ENCODE peak calls at places on chromosomes 11 and 22, in eight cellular contexts. One of them, this sample, is unnamed.

GRCh38 chr11:61114913-61115312 is 12.6 kb downstream of the CD5 start:
- DNase-seq in stomach: no peak
- DNase-seq in SK-N-SH: no peak
- DNase-seq in epithelial cell of esophagus: no peak
- DNase-seq in choroid plexus epithelial cell: no peak
- DNase-seq in heart left ventricle: no peak
- DNase-seq in upper lobe of right lung: no peak
- DNase-seq in fibroblast of pulmonary artery: no peak
- DNase-seq in this sample: no peak

GRCh38 chr11:65429724-65430405 is 7.3 kb downstream of the NEAT1 start:
- DNase-seq in stomach: peak
- DNase-seq in SK-N-SH: no peak
- DNase-seq in epithelial cell of esophagus: peak
- DNase-seq in choroid plexus epithelial cell: peak
- DNase-seq in heart left ventricle: peak
- DNase-seq in upper lobe of right lung: peak
- DNase-seq in fibroblast of pulmonary artery: peak
- DNase-seq in this sample: peak

GRCh38 chr11:31355131-31355530 is 14.4 kb downstream of the DCDC1 start:
- DNase-seq in stomach: no peak
- DNase-seq in SK-N-SH: no peak
- DNase-seq in epithelial cell of esophagus: peak
- DNase-seq in choroid plexus epithelial cell: peak
- DNase-seq in heart left ventricle: no peak
- DNase-seq in upper lobe of right lung: no peak
- DNase-seq in fibroblast of pulmonary artery: peak
- DNase-seq in this sample: peak

GRCh38 chr22:45528046-45528445 is 25.4 kb downstream of the FBLN1 start:
- DNase-seq in stomach: no peak
- DNase-seq in SK-N-SH: no peak
- DNase-seq in epithelial cell of esophagus: no peak
- DNase-seq in choroid plexus epithelial cell: no peak
- DNase-seq in heart left ventricle: no peak
- DNase-seq in upper lobe of right lung: no peak
- DNase-seq in fibroblast of pulmonary artery: no peak
- DNase-seq in this sample: no peak

GRCh38 chr11:68954970-68955958 is 25.5 kb downstream of the MRGPRD start:
- DNase-seq in stomach: peak
- DNase-seq in SK-N-SH: no peak
- DNase-seq in epithelial cell of esophagus: peak
- DNase-seq in choroid plexus epithelial cell: peak
- DNase-seq in heart left ventricle: peak
- DNase-seq in upper lobe of right lung: no peak
- DNase-seq in fibroblast of pulmonary artery: peak
- DNase-seq in this sample: peak

GRCh38 chr11:106668147-106668546 is 350.1 kb downstream of the GUCY1A2 start:
- DNase-seq in stomach: no peak
- DNase-seq in SK-N-SH: no peak
- DNase-seq in epithelial cell of esophagus: peak
- DNase-seq in choroid plexus epithelial cell: peak
- DNase-seq in heart left ventricle: no peak
- DNase-seq in upper lobe of right lung: no peak
- DNase-seq in fibroblast of pulmonary artery: peak
- DNase-seq in this sample: peak

GRCh38 chr22:31274017-31274416 is 18.3 kb downstream of the PIK3IP1 start:
- DNase-seq in stomach: peak
- DNase-seq in SK-N-SH: no peak
- DNase-seq in epithelial cell of esophagus: no peak
- DNase-seq in choroid plexus epithelial cell: no peak
- DNase-seq in heart left ventricle: no peak
- DNase-seq in upper lobe of right lung: no peak
- DNase-seq in fibroblast of pulmonary artery: no peak
- DNase-seq in this sample: no peak

GRCh38 chr11:91248199-91248807 is 976.3 kb upstream of the FAT3 start:
- DNase-seq in stomach: peak
- DNase-seq in SK-N-SH: no peak
- DNase-seq in epithelial cell of esophagus: peak
- DNase-seq in choroid plexus epithelial cell: peak
- DNase-seq in heart left ventricle: no peak
- DNase-seq in upper lobe of right lung: no peak
- DNase-seq in fibroblast of pulmonary artery: peak
- DNase-seq in this sample: peak

GRCh38 chr11:85551881-85552280 is 75.3 kb downstream of the DLG2 start:
- DNase-seq in stomach: no peak
- DNase-seq in SK-N-SH: no peak
- DNase-seq in epithelial cell of esophagus: no peak
- DNase-seq in choroid plexus epithelial cell: no peak
- DNase-seq in heart left ventricle: no peak
- DNase-seq in upper lobe of right lung: no peak
- DNase-seq in fibroblast of pulmonary artery: no peak
- DNase-seq in this sample: no peak

GRCh38 chr11:19953342-19953741 is 206.9 kb downstream of the DBX1 start:
- DNase-seq in stomach: no peak
- DNase-seq in SK-N-SH: no peak
- DNase-seq in epithelial cell of esophagus: peak
- DNase-seq in choroid plexus epithelial cell: peak
- DNase-seq in heart left ventricle: no peak
- DNase-seq in upper lobe of right lung: no peak
- DNase-seq in fibroblast of pulmonary artery: peak
- DNase-seq in this sample: peak

GRCh38 chr11:19311306-19312030 is 70.7 kb upstream of the E2F8 start:
- DNase-seq in stomach: peak
- DNase-seq in SK-N-SH: peak
- DNase-seq in epithelial cell of esophagus: peak
- DNase-seq in choroid plexus epithelial cell: peak
- DNase-seq in heart left ventricle: peak
- DNase-seq in upper lobe of right lung: no peak
- DNase-seq in fibroblast of pulmonary artery: peak
- DNase-seq in this sample: peak

GRCh38 chr22:19852177-19852781 is 2.4 kb downstream of the GNB1L start:
- DNase-seq in stomach: no peak
- DNase-seq in SK-N-SH: no peak
- DNase-seq in epithelial cell of esophagus: peak
- DNase-seq in choroid plexus epithelial cell: no peak
- DNase-seq in heart left ventricle: no peak
- DNase-seq in upper lobe of right lung: no peak
- DNase-seq in fibroblast of pulmonary artery: no peak
- DNase-seq in this sample: no peak
- H3K4me3 ChIP-seq in stomach: no peak
- H3K4me3 ChIP-seq in SK-N-SH: peak
- H3K4me3 ChIP-seq in epithelial cell of esophagus: peak
- H3K4me3 ChIP-seq in choroid plexus epithelial cell: no peak
- H3K4me3 ChIP-seq in heart left ventricle: no peak
- H3K4me3 ChIP-seq in upper lobe of right lung: no peak
- H3K4me3 ChIP-seq in fibroblast of pulmonary artery: no peak
- H3K4me3 ChIP-seq in this sample: no peak

DNA sequence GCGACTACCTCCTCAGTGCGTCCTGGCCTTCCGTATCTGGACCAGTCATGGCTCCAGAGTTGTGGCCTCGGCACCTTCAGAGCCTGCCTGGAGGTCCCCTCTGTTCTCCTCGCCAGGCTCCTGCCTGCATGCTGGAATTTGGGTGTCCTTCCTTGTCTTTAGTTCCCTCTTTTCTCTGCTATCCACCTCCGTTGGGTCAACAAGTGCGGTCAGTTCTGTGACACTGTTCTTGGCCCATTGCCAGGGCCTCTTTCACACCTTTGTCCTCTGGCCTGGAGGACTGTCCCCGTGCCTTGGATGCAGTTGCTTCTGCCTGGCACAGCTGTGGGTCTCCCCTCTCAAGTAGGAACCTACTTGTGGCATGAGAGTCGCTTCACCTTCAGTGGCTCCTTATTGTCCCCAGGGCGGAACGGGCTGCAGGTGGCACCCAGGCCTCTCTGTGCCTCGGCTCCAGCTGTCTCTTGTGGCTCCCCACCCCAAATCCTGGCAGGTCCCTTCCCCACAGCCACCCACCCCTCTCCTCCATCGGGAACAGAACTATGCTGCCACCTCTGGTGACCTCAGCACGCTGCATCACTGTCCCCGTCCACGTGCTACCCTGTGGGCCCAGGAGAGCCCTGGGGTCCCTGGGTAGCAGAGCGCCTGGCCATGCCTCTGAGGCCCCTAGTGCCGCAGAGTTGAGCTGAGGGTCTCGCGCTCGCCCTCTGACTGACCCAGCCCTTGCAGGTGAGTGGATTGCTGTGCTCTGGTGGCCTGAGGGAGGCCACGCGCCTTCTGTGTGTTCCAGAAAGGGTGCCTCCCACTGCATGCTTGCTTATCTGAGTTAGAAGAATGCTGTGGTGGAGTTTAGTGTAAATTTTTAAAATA is 4.7 kb downstream of the DGCR8 start:
- DNase-seq in stomach: peak
- DNase-seq in SK-N-SH: peak
- DNase-seq in epithelial cell of esophagus: no peak
- DNase-seq in choroid plexus epithelial cell: peak
- DNase-seq in heart left ventricle: no peak
- DNase-seq in upper lobe of right lung: no peak
- DNase-seq in fibroblast of pulmonary artery: peak
- DNase-seq in this sample: peak
- TF ChIP-seq CTCF in stomach: no peak
- TF ChIP-seq CTCF in SK-N-SH: peak
- TF ChIP-seq CTCF in epithelial cell of esophagus: peak
- TF ChIP-seq CTCF in choroid plexus epithelial cell: peak
- TF ChIP-seq CTCF in heart left ventricle: no peak
- TF ChIP-seq CTCF in upper lobe of right lung: no peak
- TF ChIP-seq CTCF in fibroblast of pulmonary artery: peak
- TF ChIP-seq CTCF in this sample: peak

GRCh38 chr22:38300197-38300945 is 16.9 kb downstream of the CSNK1E start:
- DNase-seq in stomach: no peak
- DNase-seq in SK-N-SH: no peak
- DNase-seq in epithelial cell of esophagus: peak
- DNase-seq in choroid plexus epithelial cell: no peak
- DNase-seq in heart left ventricle: no peak
- DNase-seq in upper lobe of right lung: no peak
- DNase-seq in fibroblast of pulmonary artery: no peak
- DNase-seq in this sample: no peak

GRCh38 chr22:38305481-38306448 is 11.5 kb downstream of the CSNK1E start:
- DNase-seq in stomach: no peak
- DNase-seq in SK-N-SH: no peak
- DNase-seq in epithelial cell of esophagus: peak
- DNase-seq in choroid plexus epithelial cell: peak
- DNase-seq in heart left ventricle: no peak
- DNase-seq in upper lobe of right lung: no peak
- DNase-seq in fibroblast of pulmonary artery: peak
- DNase-seq in this sample: peak

GRCh38 chr22:38304526-38304925 is 12.7 kb downstream of the CSNK1E start:
- DNase-seq in stomach: no peak
- DNase-seq in SK-N-SH: no peak
- DNase-seq in epithelial cell of esophagus: no peak
- DNase-seq in choroid plexus epithelial cell: peak
- DNase-seq in heart left ventricle: peak
- DNase-seq in upper lobe of right lung: no peak
- DNase-seq in fibroblast of pulmonary artery: no peak
- DNase-seq in this sample: peak

GRCh38 chr22:38302906-38303305 is 14.3 kb downstream of the CSNK1E start:
- DNase-seq in stomach: no peak
- DNase-seq in SK-N-SH: no peak
- DNase-seq in epithelial cell of esophagus: no peak
- DNase-seq in choroid plexus epithelial cell: no peak
- DNase-seq in heart left ventricle: no peak
- DNase-seq in upper lobe of right lung: no peak
- DNase-seq in fibroblast of pulmonary artery: no peak
- DNase-seq in this sample: no peak

DNA sequence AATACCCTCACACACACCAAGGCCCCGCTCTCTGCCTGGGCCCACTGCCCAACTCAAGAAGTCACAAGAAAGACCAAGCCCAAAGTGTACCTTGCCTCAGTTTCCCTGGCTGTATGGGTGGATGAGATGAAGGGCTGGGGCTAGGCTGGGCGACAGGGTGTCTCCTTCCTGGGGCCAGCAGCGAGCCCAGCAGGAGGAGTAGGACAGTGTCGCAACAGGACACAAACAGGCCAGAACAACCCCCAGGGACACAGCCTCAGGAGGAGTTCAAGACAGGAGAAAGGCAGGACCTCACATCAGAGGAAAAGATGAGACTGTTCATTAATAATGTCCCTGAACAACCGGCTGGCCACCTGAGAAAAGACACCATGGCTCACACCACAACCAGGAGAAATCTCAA is 13.3 kb downstream of the CSNK1E start:
- DNase-seq in stomach: no peak
- DNase-seq in SK-N-SH: no peak
- DNase-seq in epithelial cell of esophagus: no peak
- DNase-seq in choroid plexus epithelial cell: no peak
- DNase-seq in heart left ventricle: no peak
- DNase-seq in upper lobe of right lung: no peak
- DNase-seq in fibroblast of pulmonary artery: no peak
- DNase-seq in this sample: no peak
- H3K4me3 ChIP-seq in stomach: no peak
- H3K4me3 ChIP-seq in SK-N-SH: no peak
- H3K4me3 ChIP-seq in epithelial cell of esophagus: no peak
- H3K4me3 ChIP-seq in choroid plexus epithelial cell: no peak
- H3K4me3 ChIP-seq in heart left ventricle: no peak
- H3K4me3 ChIP-seq in upper lobe of right lung: no peak
- H3K4me3 ChIP-seq in fibroblast of pulmonary artery: no peak
- H3K4me3 ChIP-seq in this sample: no peak

DNA sequence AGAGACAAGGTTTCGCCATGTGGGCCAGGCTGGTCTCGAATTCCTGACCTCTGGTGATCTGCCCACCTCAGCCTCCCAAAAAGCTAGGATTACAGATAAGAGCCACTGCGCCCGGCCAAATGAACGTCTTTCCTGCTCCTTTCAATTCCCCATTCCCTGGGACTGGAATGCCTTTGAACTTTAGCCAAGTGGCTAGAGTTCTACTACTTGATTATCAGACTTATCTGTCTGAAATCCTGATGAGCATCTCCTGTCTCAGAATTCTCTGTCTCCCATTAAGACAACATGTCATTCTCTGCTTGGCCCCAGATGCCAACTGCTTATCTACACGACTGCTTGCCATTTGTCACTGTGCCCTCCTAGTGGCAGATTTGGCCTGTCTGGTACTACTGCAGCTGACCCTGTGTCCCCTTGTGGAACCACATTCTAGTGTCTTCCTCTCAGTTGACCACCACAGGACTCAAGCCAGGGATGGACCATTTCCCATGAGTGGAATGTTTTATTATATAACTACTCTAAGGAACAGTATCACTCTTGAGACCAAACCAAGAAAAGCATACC is 33.1 kb upstream of the IPO7 start:
- DNase-seq in stomach: no peak
- DNase-seq in SK-N-SH: peak
- DNase-seq in epithelial cell of esophagus: no peak
- DNase-seq in choroid plexus epithelial cell: no peak
- DNase-seq in heart left ventricle: peak
- DNase-seq in upper lobe of right lung: peak
- DNase-seq in fibroblast of pulmonary artery: no peak
- DNase-seq in this sample: no peak
- TF ChIP-seq CTCF in stomach: no peak
- TF ChIP-seq CTCF in SK-N-SH: no peak
- TF ChIP-seq CTCF in epithelial cell of esophagus: no peak
- TF ChIP-seq CTCF in choroid plexus epithelial cell: no peak
- TF ChIP-seq CTCF in heart left ventricle: no peak
- TF ChIP-seq CTCF in upper lobe of right lung: no peak
- TF ChIP-seq CTCF in fibroblast of pulmonary artery: no peak
- TF ChIP-seq CTCF in this sample: no peak

This sample was measured in cardiac fibroblast.